ENCODE peak calls at places on chromosomes 11 and 22, in four cellular contexts. E is effector memory CD4-positive, alpha-beta T cell; O is A549; T is H1. S is an unnamed sample.
A peak's percentile ranks its signal among the peaks of the same experiment; 100 is the strongest.

GRCh38 chr11:5603326-5603725 is 6.9 kb downstream of the TRIM6 start:
- DNase-seq in O (no peak), T (no peak), E (no peak), S (no peak)

GRCh38 chr22:44271010-44271500 is 41.7 kb downstream of the SHISAL1 start:
- DNase-seq in E (no peak), T (no peak), O (no peak), S (no peak)

GRCh38 chr11:105942951-105943350 is 79.1 kb downstream of the MSANTD4 start:
- DNase-seq in T (no peak), O (no peak), E (no peak), S (no peak)

GRCh38 chr11:36702330-36703054 is 104.5 kb upstream of the RAG2 start:
- DNase-seq in E (no peak), O (peak; percentile 73), T (peak; percentile 10), S (no peak)

GRCh38 chr22:26479792-26480610 is 3.6 kb downstream of the HPS4 start:
- DNase-seq in T (no peak), E (no peak), O (no peak), S (no peak)

GRCh38 chr22:29337631-29338284 is 22.3 kb upstream of the RASL10A start:
- DNase-seq in E (no peak), O (no peak), T (no peak), S (no peak)

GRCh38 chr11:74019104-74019738 is 10.3 kb upstream of the UCP3 start:
- DNase-seq in T (no peak), E (no peak), O (no peak), S (no peak)

GRCh38 chr11:103792981-103793468 is 243.4 kb upstream of the DDI1 start:
- DNase-seq in O (no peak), T (no peak), E (no peak), S (no peak)

GRCh38 chr11:122022646-122023045 is 93.4 kb downstream of the BLID start:
- DNase-seq in E (no peak), T (no peak), O (no peak), S (no peak)

GRCh38 chr22:27676545-27677188 is 124.9 kb downstream of the MN1 start:
- DNase-seq in T (no peak), E (no peak), O (no peak), S (no peak)

GRCh38 chr22:43346521-43346929 is 3.4 kb upstream of the SCUBE1 start:
- DNase-seq in O (peak; percentile 65), T (peak; percentile 56), E (peak; percentile 33), S (no peak)

DNA sequence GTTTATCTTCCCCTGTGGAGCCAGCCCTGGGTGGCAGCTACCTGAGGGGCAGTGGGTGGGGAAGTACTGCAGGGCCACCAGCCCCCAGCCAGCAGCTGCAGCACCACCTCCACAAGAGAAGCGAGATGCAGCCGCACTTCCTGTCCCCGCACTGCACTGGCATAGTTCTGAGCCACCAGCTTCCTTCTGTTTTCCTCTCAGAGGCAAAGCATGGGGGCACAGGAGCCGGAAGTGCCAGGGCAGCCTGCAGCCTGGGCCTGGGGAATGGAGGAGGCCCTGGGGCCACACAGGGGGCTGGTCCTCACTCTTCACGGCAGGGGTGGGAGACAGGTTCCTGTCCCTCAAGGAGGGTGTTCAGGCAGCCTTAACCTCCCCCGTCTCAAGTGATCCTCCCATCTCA is 11.9 kb upstream of the SH3BP1 start:
- DNase-seq in O (no peak), T (no peak), E (no peak), S (no peak)
- H3K27ac ChIP-seq in O (no peak overlapping the region), T (no peak overlapping the region), E (peak overlapping the region; percentile 59), S (peak overlapping the region; percentile 73)

GRCh38 chr22:38567531-38568245 is 2.3 kb downstream of the DMC1 start:
- DNase-seq in O (no peak), T (no peak), E (no peak), S (no peak)
- H3K27ac ChIP-seq in O (no peak overlapping the region), T (no peak overlapping the region), E (no peak overlapping the region), S (peak overlapping the region; percentile 21)

GRCh38 chr11:79110796-79111195 is 330.0 kb downstream of the TENM4 start:
- DNase-seq in E (no peak), T (no peak), O (no peak), S (no peak)
- H3K27ac ChIP-seq in E (no peak overlapping the region), T (no peak overlapping the region), O (no peak overlapping the region), S (no peak overlapping the region)

DNA sequence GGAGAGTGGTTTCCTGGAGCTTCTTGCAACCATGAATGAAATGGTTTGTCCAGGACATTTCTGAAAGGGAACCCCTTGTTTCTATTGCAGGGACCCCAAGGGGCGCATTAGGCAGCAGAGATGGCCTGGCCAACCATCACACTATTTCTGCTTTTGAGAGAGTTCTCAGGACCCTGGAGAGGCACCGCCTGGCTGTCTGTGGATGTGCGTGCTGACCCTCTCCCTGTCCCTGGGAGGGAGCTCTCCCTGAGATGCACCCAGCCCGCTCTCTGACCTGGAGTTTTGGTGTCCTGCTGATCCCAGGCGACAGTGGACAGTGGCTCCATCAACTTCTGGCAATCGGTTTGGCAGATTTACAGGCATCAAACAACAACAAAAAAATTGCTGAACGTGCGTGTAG is 80.3 kb upstream of the SLC22A12 start:
- DNase-seq in T (no peak), O (no peak), E (no peak), S (no peak)
- H3K27ac ChIP-seq in T (no peak overlapping the region), O (no peak overlapping the region), E (no peak overlapping the region), S (no peak overlapping the region)

DNA sequence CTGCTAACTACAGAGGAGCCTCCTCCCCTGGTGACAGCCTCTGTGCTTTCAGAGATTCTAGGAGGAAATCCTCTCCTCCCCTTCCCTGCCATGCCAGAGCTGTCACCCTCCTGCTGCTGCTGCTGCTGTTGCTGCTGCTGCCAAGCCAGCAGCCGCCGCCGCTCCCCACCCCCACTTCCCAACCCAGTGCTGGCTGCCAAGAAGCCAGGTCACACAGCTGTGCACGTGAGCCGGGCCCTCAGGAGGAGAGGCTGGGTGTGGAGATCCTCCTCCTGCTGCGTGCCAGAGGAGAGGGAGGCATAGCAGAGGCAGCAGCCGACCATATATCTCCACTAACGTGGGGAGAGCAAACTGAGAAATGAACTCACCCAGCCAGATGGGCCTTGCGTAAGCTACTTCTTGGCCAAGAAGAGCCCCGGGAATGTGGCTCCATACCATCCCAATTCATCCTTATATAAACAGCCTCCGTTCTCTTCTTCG is 12.4 kb downstream of the CRY2 start:
- DNase-seq in O (no peak), T (no peak), E (no peak), S (peak; percentile 85)
- H3K27ac ChIP-seq in O (no peak overlapping the region), T (no peak overlapping the region), E (no peak overlapping the region), S (peak overlapping the region; percentile 86)

S was measured in caudate nucleus.